ENCODE peak calls at places on chromosome 7, in five cellular contexts. One of them, this sample, is unnamed.

GRCh38 chr7:7176421-7177043 is 5.8 kb upstream of the C1GALT1 start:
- DNase-seq in fibroblast of lung: peak
- DNase-seq in NCI-H2029 treated with DMSO at 0.1 percent for 48 hours: no peak
- DNase-seq in activated effector memory CD4-positive, alpha-beta T cell treated with Interleukin-2 at 50 U/mL for 16 hours: no peak
- DNase-seq in T-helper 2 cell: no peak
- DNase-seq in this sample: peak

GRCh38 chr7:40192036-40192435 is 57.2 kb downstream of the SUGCT start:
- DNase-seq in fibroblast of lung: peak
- DNase-seq in NCI-H2029 treated with DMSO at 0.1 percent for 48 hours: no peak
- DNase-seq in T-helper 2 cell: no peak
- DNase-seq in activated effector memory CD4-positive, alpha-beta T cell treated with Interleukin-2 at 50 U/mL for 16 hours: no peak
- DNase-seq in this sample: peak

GRCh38 chr7:76267835-76268183 is 34.7 kb upstream of the HSPB1 start:
- DNase-seq in fibroblast of lung: no peak
- DNase-seq in T-helper 2 cell: no peak
- DNase-seq in activated effector memory CD4-positive, alpha-beta T cell treated with Interleukin-2 at 50 U/mL for 16 hours: no peak
- DNase-seq in NCI-H2029 treated with DMSO at 0.1 percent for 48 hours: no peak
- DNase-seq in this sample: no peak

GRCh38 chr7:91898240-91898992 is 17.9 kb upstream of the MTERF1 start:
- DNase-seq in NCI-H2029 treated with DMSO at 0.1 percent for 48 hours: no peak
- DNase-seq in T-helper 2 cell: no peak
- DNase-seq in fibroblast of lung: no peak
- DNase-seq in activated effector memory CD4-positive, alpha-beta T cell treated with Interleukin-2 at 50 U/mL for 16 hours: no peak
- DNase-seq in this sample: no peak

GRCh38 chr7:105006367-105007139 is 7.5 kb upstream of the KMT2E start:
- DNase-seq in NCI-H2029 treated with DMSO at 0.1 percent for 48 hours: no peak
- DNase-seq in activated effector memory CD4-positive, alpha-beta T cell treated with Interleukin-2 at 50 U/mL for 16 hours: no peak
- DNase-seq in fibroblast of lung: peak
- DNase-seq in T-helper 2 cell: no peak
- DNase-seq in this sample: no peak

GRCh38 chr7:84822941-84823510 is 363.8 kb downstream of the SEMA3D start:
- DNase-seq in fibroblast of lung: no peak
- DNase-seq in activated effector memory CD4-positive, alpha-beta T cell treated with Interleukin-2 at 50 U/mL for 16 hours: no peak
- DNase-seq in NCI-H2029 treated with DMSO at 0.1 percent for 48 hours: no peak
- DNase-seq in T-helper 2 cell: no peak
- DNase-seq in this sample: no peak

GRCh38 chr7:102260856-102261255 is 25.8 kb upstream of the SH2B2 start:
- DNase-seq in NCI-H2029 treated with DMSO at 0.1 percent for 48 hours: no peak
- DNase-seq in fibroblast of lung: peak
- DNase-seq in activated effector memory CD4-positive, alpha-beta T cell treated with Interleukin-2 at 50 U/mL for 16 hours: no peak
- DNase-seq in T-helper 2 cell: no peak
- DNase-seq in this sample: peak

GRCh38 chr7:19000410-19000809 is 117.0 kb downstream of the TWIST1 start:
- DNase-seq in fibroblast of lung: no peak
- DNase-seq in NCI-H2029 treated with DMSO at 0.1 percent for 48 hours: no peak
- DNase-seq in activated effector memory CD4-positive, alpha-beta T cell treated with Interleukin-2 at 50 U/mL for 16 hours: no peak
- DNase-seq in T-helper 2 cell: no peak
- DNase-seq in this sample: no peak

GRCh38 chr7:101707587-101707986 is 78.5 kb upstream of the MYL10 start:
- DNase-seq in fibroblast of lung: no peak
- DNase-seq in activated effector memory CD4-positive, alpha-beta T cell treated with Interleukin-2 at 50 U/mL for 16 hours: no peak
- DNase-seq in NCI-H2029 treated with DMSO at 0.1 percent for 48 hours: no peak
- DNase-seq in T-helper 2 cell: no peak
- DNase-seq in this sample: no peak

GRCh38 chr7:134293029-134293740 is 23.5 kb downstream of the SLC35B4 start:
- DNase-seq in NCI-H2029 treated with DMSO at 0.1 percent for 48 hours: no peak
- DNase-seq in fibroblast of lung: no peak
- DNase-seq in T-helper 2 cell: no peak
- DNase-seq in activated effector memory CD4-positive, alpha-beta T cell treated with Interleukin-2 at 50 U/mL for 16 hours: no peak
- DNase-seq in this sample: no peak

GRCh38 chr7:77580762-77581350 is 43.8 kb downstream of the PTPN12 start:
- DNase-seq in activated effector memory CD4-positive, alpha-beta T cell treated with Interleukin-2 at 50 U/mL for 16 hours: no peak
- DNase-seq in T-helper 2 cell: no peak
- DNase-seq in fibroblast of lung: peak
- DNase-seq in NCI-H2029 treated with DMSO at 0.1 percent for 48 hours: peak
- DNase-seq in this sample: peak

GRCh38 chr7:142375710-142376313 is 118.0 kb upstream of the PRSS58 start:
- DNase-seq in NCI-H2029 treated with DMSO at 0.1 percent for 48 hours: no peak
- DNase-seq in activated effector memory CD4-positive, alpha-beta T cell treated with Interleukin-2 at 50 U/mL for 16 hours: no peak
- DNase-seq in T-helper 2 cell: no peak
- DNase-seq in fibroblast of lung: no peak
- DNase-seq in this sample: no peak

GRCh38 chr7:64872809-64873500 is 30.1 kb upstream of the ZNF273 start:
- DNase-seq in NCI-H2029 treated with DMSO at 0.1 percent for 48 hours: no peak
- DNase-seq in activated effector memory CD4-positive, alpha-beta T cell treated with Interleukin-2 at 50 U/mL for 16 hours: no peak
- DNase-seq in T-helper 2 cell: no peak
- DNase-seq in fibroblast of lung: no peak
- DNase-seq in this sample: no peak

GRCh38 chr7:16242920-16243319 is 178.4 kb downstream of the CRPPA start:
- DNase-seq in activated effector memory CD4-positive, alpha-beta T cell treated with Interleukin-2 at 50 U/mL for 16 hours: no peak
- DNase-seq in fibroblast of lung: no peak
- DNase-seq in NCI-H2029 treated with DMSO at 0.1 percent for 48 hours: no peak
- DNase-seq in T-helper 2 cell: no peak
- DNase-seq in this sample: no peak

GRCh38 chr7:140653319-140654108 is 12.9 kb upstream of the DENND2A start:
- DNase-seq in T-helper 2 cell: no peak
- DNase-seq in fibroblast of lung: peak
- DNase-seq in NCI-H2029 treated with DMSO at 0.1 percent for 48 hours: peak
- DNase-seq in activated effector memory CD4-positive, alpha-beta T cell treated with Interleukin-2 at 50 U/mL for 16 hours: no peak
- DNase-seq in this sample: peak

GRCh38 chr7:23410446-23411183 is 59.7 kb downstream of the IGF2BP3 start:
- DNase-seq in T-helper 2 cell: no peak
- DNase-seq in NCI-H2029 treated with DMSO at 0.1 percent for 48 hours: no peak
- DNase-seq in fibroblast of lung: no peak
- DNase-seq in activated effector memory CD4-positive, alpha-beta T cell treated with Interleukin-2 at 50 U/mL for 16 hours: no peak
- DNase-seq in this sample: no peak

GRCh38 chr7:158614695-158615094 is 27.1 kb upstream of the PTPRN2 start:
- DNase-seq in fibroblast of lung: peak
- DNase-seq in T-helper 2 cell: no peak
- DNase-seq in activated effector memory CD4-positive, alpha-beta T cell treated with Interleukin-2 at 50 U/mL for 16 hours: no peak
- DNase-seq in NCI-H2029 treated with DMSO at 0.1 percent for 48 hours: no peak
- DNase-seq in this sample: peak

GRCh38 chr7:2646336-2646679 is 14.5 kb downstream of the TTYH3 start:
- DNase-seq in activated effector memory CD4-positive, alpha-beta T cell treated with Interleukin-2 at 50 U/mL for 16 hours: no peak
- DNase-seq in T-helper 2 cell: no peak
- DNase-seq in NCI-H2029 treated with DMSO at 0.1 percent for 48 hours: no peak
- DNase-seq in fibroblast of lung: no peak
- DNase-seq in this sample: no peak

GRCh38 chr7:100604976-100605911 is 3.1 kb downstream of the PCOLCE start:
- DNase-seq in activated effector memory CD4-positive, alpha-beta T cell treated with Interleukin-2 at 50 U/mL for 16 hours: peak
- DNase-seq in fibroblast of lung: no peak
- DNase-seq in NCI-H2029 treated with DMSO at 0.1 percent for 48 hours: no peak
- DNase-seq in T-helper 2 cell: no peak
- DNase-seq in this sample: no peak

GRCh38 chr7:105766421-105767191 is 109.8 kb downstream of the ATXN7L1 start:
- DNase-seq in fibroblast of lung: peak
- DNase-seq in NCI-H2029 treated with DMSO at 0.1 percent for 48 hours: no peak
- DNase-seq in T-helper 2 cell: no peak
- DNase-seq in activated effector memory CD4-positive, alpha-beta T cell treated with Interleukin-2 at 50 U/mL for 16 hours: no peak
- DNase-seq in this sample: no peak

GRCh38 chr7:157019718-157020451 is 9.4 kb upstream of the MNX1 start:
- DNase-seq in fibroblast of lung: no peak
- DNase-seq in T-helper 2 cell: no peak
- DNase-seq in NCI-H2029 treated with DMSO at 0.1 percent for 48 hours: no peak
- DNase-seq in activated effector memory CD4-positive, alpha-beta T cell treated with Interleukin-2 at 50 U/mL for 16 hours: no peak
- DNase-seq in this sample: no peak

GRCh38 chr7:90958669-90959068 is 305.6 kb upstream of the FZD1 start:
- DNase-seq in NCI-H2029 treated with DMSO at 0.1 percent for 48 hours: no peak
- DNase-seq in fibroblast of lung: peak
- DNase-seq in activated effector memory CD4-positive, alpha-beta T cell treated with Interleukin-2 at 50 U/mL for 16 hours: no peak
- DNase-seq in T-helper 2 cell: no peak
- DNase-seq in this sample: peak

GRCh38 chr7:128809363-128809762 is 17.6 kb downstream of the CCDC136 start:
- DNase-seq in fibroblast of lung: no peak
- DNase-seq in activated effector memory CD4-positive, alpha-beta T cell treated with Interleukin-2 at 50 U/mL for 16 hours: no peak
- DNase-seq in T-helper 2 cell: no peak
- DNase-seq in NCI-H2029 treated with DMSO at 0.1 percent for 48 hours: no peak
- DNase-seq in this sample: no peak

GRCh38 chr7:106620034-106620433 is 40.9 kb downstream of the CCDC71L start:
- DNase-seq in NCI-H2029 treated with DMSO at 0.1 percent for 48 hours: no peak
- DNase-seq in fibroblast of lung: no peak
- DNase-seq in activated effector memory CD4-positive, alpha-beta T cell treated with Interleukin-2 at 50 U/mL for 16 hours: no peak
- DNase-seq in T-helper 2 cell: no peak
- DNase-seq in this sample: no peak

GRCh38 chr7:76262683-76263402 is 39.6 kb upstream of the HSPB1 start:
- DNase-seq in fibroblast of lung: peak
- DNase-seq in activated effector memory CD4-positive, alpha-beta T cell treated with Interleukin-2 at 50 U/mL for 16 hours: no peak
- DNase-seq in T-helper 2 cell: no peak
- DNase-seq in NCI-H2029 treated with DMSO at 0.1 percent for 48 hours: no peak
- DNase-seq in this sample: peak

GRCh38 chr7:27901028-27901760 is 161.2 kb downstream of the TAX1BP1 start:
- DNase-seq in NCI-H2029 treated with DMSO at 0.1 percent for 48 hours: no peak
- DNase-seq in T-helper 2 cell: no peak
- DNase-seq in fibroblast of lung: peak
- DNase-seq in activated effector memory CD4-positive, alpha-beta T cell treated with Interleukin-2 at 50 U/mL for 16 hours: no peak
- DNase-seq in this sample: peak

GRCh38 chr7:54769203-54769602 is 10.2 kb upstream of the SEC61G start:
- DNase-seq in NCI-H2029 treated with DMSO at 0.1 percent for 48 hours: no peak
- DNase-seq in T-helper 2 cell: no peak
- DNase-seq in fibroblast of lung: peak
- DNase-seq in activated effector memory CD4-positive, alpha-beta T cell treated with Interleukin-2 at 50 U/mL for 16 hours: no peak
- DNase-seq in this sample: no peak

GRCh38 chr7:135715673-135716072 is 12.3 kb downstream of the SLC13A4 start:
- DNase-seq in NCI-H2029 treated with DMSO at 0.1 percent for 48 hours: no peak
- DNase-seq in activated effector memory CD4-positive, alpha-beta T cell treated with Interleukin-2 at 50 U/mL for 16 hours: no peak
- DNase-seq in T-helper 2 cell: no peak
- DNase-seq in fibroblast of lung: no peak
- DNase-seq in this sample: no peak

GRCh38 chr7:43362652-43363428 is 220.1 kb upstream of the STK17A start:
- DNase-seq in NCI-H2029 treated with DMSO at 0.1 percent for 48 hours: no peak
- DNase-seq in T-helper 2 cell: no peak
- DNase-seq in fibroblast of lung: no peak
- DNase-seq in activated effector memory CD4-positive, alpha-beta T cell treated with Interleukin-2 at 50 U/mL for 16 hours: no peak
- DNase-seq in this sample: peak

GRCh38 chr7:47183896-47184629 is 397.8 kb downstream of the TNS3 start:
- DNase-seq in activated effector memory CD4-positive, alpha-beta T cell treated with Interleukin-2 at 50 U/mL for 16 hours: no peak
- DNase-seq in NCI-H2029 treated with DMSO at 0.1 percent for 48 hours: no peak
- DNase-seq in T-helper 2 cell: no peak
- DNase-seq in fibroblast of lung: no peak
- DNase-seq in this sample: no peak

GRCh38 chr7:129101746-129102145 is 42.8 kb upstream of the TSPAN33 start:
- DNase-seq in NCI-H2029 treated with DMSO at 0.1 percent for 48 hours: no peak
- DNase-seq in T-helper 2 cell: no peak
- DNase-seq in activated effector memory CD4-positive, alpha-beta T cell treated with Interleukin-2 at 50 U/mL for 16 hours: no peak
- DNase-seq in fibroblast of lung: no peak
- DNase-seq in this sample: no peak

GRCh38 chr7:43550427-43550826 is 32.5 kb upstream of the STK17A start:
- DNase-seq in NCI-H2029 treated with DMSO at 0.1 percent for 48 hours: no peak
- DNase-seq in T-helper 2 cell: no peak
- DNase-seq in fibroblast of lung: no peak
- DNase-seq in activated effector memory CD4-positive, alpha-beta T cell treated with Interleukin-2 at 50 U/mL for 16 hours: no peak
- DNase-seq in this sample: no peak

GRCh38 chr7:151109094-151110048 is 23.1 kb downstream of the AGAP3 start:
- DNase-seq in NCI-H2029 treated with DMSO at 0.1 percent for 48 hours: no peak
- DNase-seq in fibroblast of lung: no peak
- DNase-seq in activated effector memory CD4-positive, alpha-beta T cell treated with Interleukin-2 at 50 U/mL for 16 hours: no peak
- DNase-seq in T-helper 2 cell: no peak
- DNase-seq in this sample: peak

GRCh38 chr7:142188846-142189245 is 69.0 kb downstream of the PRSS58 start:
- DNase-seq in T-helper 2 cell: no peak
- DNase-seq in fibroblast of lung: no peak
- DNase-seq in activated effector memory CD4-positive, alpha-beta T cell treated with Interleukin-2 at 50 U/mL for 16 hours: no peak
- DNase-seq in NCI-H2029 treated with DMSO at 0.1 percent for 48 hours: peak
- DNase-seq in this sample: no peak

GRCh38 chr7:39069046-39069445 is 91.3 kb downstream of the POU6F2 start:
- DNase-seq in activated effector memory CD4-positive, alpha-beta T cell treated with Interleukin-2 at 50 U/mL for 16 hours: no peak
- DNase-seq in fibroblast of lung: no peak
- DNase-seq in T-helper 2 cell: no peak
- DNase-seq in NCI-H2029 treated with DMSO at 0.1 percent for 48 hours: no peak
- DNase-seq in this sample: no peak

GRCh38 chr7:151719895-151720238 is 157.0 kb downstream of the PRKAG2 start:
- DNase-seq in activated effector memory CD4-positive, alpha-beta T cell treated with Interleukin-2 at 50 U/mL for 16 hours: no peak
- DNase-seq in T-helper 2 cell: no peak
- DNase-seq in NCI-H2029 treated with DMSO at 0.1 percent for 48 hours: no peak
- DNase-seq in fibroblast of lung: no peak
- DNase-seq in this sample: no peak

GRCh38 chr7:121322460-121322859 is 6.3 kb upstream of the WNT16 start:
- DNase-seq in NCI-H2029 treated with DMSO at 0.1 percent for 48 hours: no peak
- DNase-seq in fibroblast of lung: no peak
- DNase-seq in T-helper 2 cell: no peak
- DNase-seq in activated effector memory CD4-positive, alpha-beta T cell treated with Interleukin-2 at 50 U/mL for 16 hours: no peak
- DNase-seq in this sample: no peak

GRCh38 chr7:50838675-50839377 is 56.1 kb upstream of the GRB10 start:
- DNase-seq in NCI-H2029 treated with DMSO at 0.1 percent for 48 hours: no peak
- DNase-seq in T-helper 2 cell: no peak
- DNase-seq in fibroblast of lung: peak
- DNase-seq in activated effector memory CD4-positive, alpha-beta T cell treated with Interleukin-2 at 50 U/mL for 16 hours: no peak
- DNase-seq in this sample: peak

GRCh38 chr7:135664046-135664589 is 1.8 kb downstream of the STMP1 start:
- DNase-seq in T-helper 2 cell: no peak
- DNase-seq in activated effector memory CD4-positive, alpha-beta T cell treated with Interleukin-2 at 50 U/mL for 16 hours: no peak
- DNase-seq in fibroblast of lung: peak
- DNase-seq in NCI-H2029 treated with DMSO at 0.1 percent for 48 hours: no peak
- DNase-seq in this sample: no peak

GRCh38 chr7:110870926-110871325 is 220.0 kb upstream of the LRRN3 start:
- DNase-seq in NCI-H2029 treated with DMSO at 0.1 percent for 48 hours: no peak
- DNase-seq in T-helper 2 cell: no peak
- DNase-seq in activated effector memory CD4-positive, alpha-beta T cell treated with Interleukin-2 at 50 U/mL for 16 hours: no peak
- DNase-seq in fibroblast of lung: no peak
- DNase-seq in this sample: no peak

This sample was measured in fibroblast of pulmonary artery.